ENCODE peak calls at places on chromosomes 5 and 9, in seven cellular contexts. One of them, this sample, is unnamed.

GRCh38 chr9:134287591-134288518 is 38.4 kb upstream of the RXRA start:
- DNase-seq in HCT116: no peak
- DNase-seq in kidney epithelial cell: no peak
- DNase-seq in globus pallidus: no peak
- DNase-seq in stimulated activated CD4-positive, alpha-beta T cell treated with anti-CD3 and anti-CD28 coated beads, TNF-alpha, amount 100 ng/mL, for 48 hours: no peak
- DNase-seq in esophagus squamous epithelium: no peak
- DNase-seq in HTR-8/SVneo: no peak
- DNase-seq in this sample: no peak

GRCh38 chr9:70470050-70471015 is 55.9 kb upstream of the KLF9 start:
- DNase-seq in HCT116: no peak
- DNase-seq in kidney epithelial cell: no peak
- DNase-seq in globus pallidus: no peak
- DNase-seq in stimulated activated CD4-positive, alpha-beta T cell treated with anti-CD3 and anti-CD28 coated beads, TNF-alpha, amount 100 ng/mL, for 48 hours: no peak
- DNase-seq in esophagus squamous epithelium: no peak
- DNase-seq in HTR-8/SVneo: no peak
- DNase-seq in this sample: peak; percentile 54

GRCh38 chr9:93116049-93116961 is 17.7 kb downstream of the NINJ1 start:
- DNase-seq in HCT116: no peak
- DNase-seq in kidney epithelial cell: no peak
- DNase-seq in globus pallidus: peak; percentile 69
- DNase-seq in stimulated activated CD4-positive, alpha-beta T cell treated with anti-CD3 and anti-CD28 coated beads, TNF-alpha, amount 100 ng/mL, for 48 hours: no peak
- DNase-seq in esophagus squamous epithelium: no peak
- DNase-seq in HTR-8/SVneo: peak; percentile 48
- DNase-seq in this sample: no peak

GRCh38 chr5:45385321-45386058 is 310.7 kb downstream of the HCN1 start:
- DNase-seq in HCT116: peak; percentile 90
- DNase-seq in kidney epithelial cell: peak; percentile 10
- DNase-seq in globus pallidus: no peak
- DNase-seq in stimulated activated CD4-positive, alpha-beta T cell treated with anti-CD3 and anti-CD28 coated beads, TNF-alpha, amount 100 ng/mL, for 48 hours: no peak
- DNase-seq in esophagus squamous epithelium: no peak
- DNase-seq in HTR-8/SVneo: peak; percentile 61
- DNase-seq in this sample: peak; percentile 12

GRCh38 chr5:96150007-96150406 is 188.4 kb upstream of the ELL2 start:
- DNase-seq in HCT116: no peak
- DNase-seq in kidney epithelial cell: no peak
- DNase-seq in globus pallidus: no peak
- DNase-seq in stimulated activated CD4-positive, alpha-beta T cell treated with anti-CD3 and anti-CD28 coated beads, TNF-alpha, amount 100 ng/mL, for 48 hours: no peak
- DNase-seq in esophagus squamous epithelium: no peak
- DNase-seq in HTR-8/SVneo: no peak
- DNase-seq in this sample: no peak

GRCh38 chr9:68489636-68490035 is 51.0 kb downstream of the TMEM252 start:
- DNase-seq in HCT116: no peak
- DNase-seq in kidney epithelial cell: no peak
- DNase-seq in globus pallidus: no peak
- DNase-seq in stimulated activated CD4-positive, alpha-beta T cell treated with anti-CD3 and anti-CD28 coated beads, TNF-alpha, amount 100 ng/mL, for 48 hours: no peak
- DNase-seq in esophagus squamous epithelium: no peak
- DNase-seq in HTR-8/SVneo: no peak
- DNase-seq in this sample: no peak

GRCh38 chr5:149664666-149665415 is 65.3 kb upstream of the PPARGC1B start:
- DNase-seq in HCT116: no peak
- DNase-seq in kidney epithelial cell: no peak
- DNase-seq in globus pallidus: no peak
- DNase-seq in stimulated activated CD4-positive, alpha-beta T cell treated with anti-CD3 and anti-CD28 coated beads, TNF-alpha, amount 100 ng/mL, for 48 hours: no peak
- DNase-seq in esophagus squamous epithelium: no peak
- DNase-seq in HTR-8/SVneo: no peak
- DNase-seq in this sample: no peak

GRCh38 chr5:155064580-155064979 is 51.0 kb downstream of the KIF4B start:
- DNase-seq in HCT116: no peak
- DNase-seq in kidney epithelial cell: no peak
- DNase-seq in globus pallidus: no peak
- DNase-seq in stimulated activated CD4-positive, alpha-beta T cell treated with anti-CD3 and anti-CD28 coated beads, TNF-alpha, amount 100 ng/mL, for 48 hours: no peak
- DNase-seq in esophagus squamous epithelium: no peak
- DNase-seq in HTR-8/SVneo: no peak
- DNase-seq in this sample: no peak

GRCh38 chr9:114347675-114348074 is 18.0 kb downstream of the ORM2 start:
- DNase-seq in HCT116: no peak
- DNase-seq in kidney epithelial cell: no peak
- DNase-seq in globus pallidus: peak; percentile 92
- DNase-seq in stimulated activated CD4-positive, alpha-beta T cell treated with anti-CD3 and anti-CD28 coated beads, TNF-alpha, amount 100 ng/mL, for 48 hours: no peak
- DNase-seq in esophagus squamous epithelium: no peak
- DNase-seq in HTR-8/SVneo: no peak
- DNase-seq in this sample: no peak

GRCh38 chr5:125410501-125411162 is 664.2 kb upstream of the ZNF608 start:
- DNase-seq in HCT116: no peak
- DNase-seq in kidney epithelial cell: no peak
- DNase-seq in globus pallidus: peak; percentile 66
- DNase-seq in stimulated activated CD4-positive, alpha-beta T cell treated with anti-CD3 and anti-CD28 coated beads, TNF-alpha, amount 100 ng/mL, for 48 hours: no peak
- DNase-seq in esophagus squamous epithelium: no peak
- DNase-seq in HTR-8/SVneo: peak; percentile 10
- DNase-seq in this sample: no peak

GRCh38 chr5:154654484-154655375 is 100.4 kb upstream of the LARP1 start:
- DNase-seq in HCT116: no peak
- DNase-seq in kidney epithelial cell: no peak
- DNase-seq in globus pallidus: no peak
- DNase-seq in stimulated activated CD4-positive, alpha-beta T cell treated with anti-CD3 and anti-CD28 coated beads, TNF-alpha, amount 100 ng/mL, for 48 hours: no peak
- DNase-seq in esophagus squamous epithelium: no peak
- DNase-seq in HTR-8/SVneo: no peak
- DNase-seq in this sample: no peak

GRCh38 chr5:84251503-84251902 is 133.2 kb downstream of the EDIL3 start:
- DNase-seq in HCT116: no peak
- DNase-seq in kidney epithelial cell: no peak
- DNase-seq in globus pallidus: no peak
- DNase-seq in stimulated activated CD4-positive, alpha-beta T cell treated with anti-CD3 and anti-CD28 coated beads, TNF-alpha, amount 100 ng/mL, for 48 hours: no peak
- DNase-seq in esophagus squamous epithelium: no peak
- DNase-seq in HTR-8/SVneo: no peak
- DNase-seq in this sample: no peak

GRCh38 chr9:68979538-68980314 is 34.2 kb downstream of the PRKACG start:
- DNase-seq in HCT116: no peak
- DNase-seq in kidney epithelial cell: no peak
- DNase-seq in globus pallidus: no peak
- DNase-seq in stimulated activated CD4-positive, alpha-beta T cell treated with anti-CD3 and anti-CD28 coated beads, TNF-alpha, amount 100 ng/mL, for 48 hours: peak; percentile 40
- DNase-seq in esophagus squamous epithelium: no peak
- DNase-seq in HTR-8/SVneo: no peak
- DNase-seq in this sample: no peak

GRCh38 chr9:92964981-92965758 is 17.8 kb downstream of the FGD3 start:
- DNase-seq in HCT116: no peak
- DNase-seq in kidney epithelial cell: no peak
- DNase-seq in globus pallidus: no peak
- DNase-seq in stimulated activated CD4-positive, alpha-beta T cell treated with anti-CD3 and anti-CD28 coated beads, TNF-alpha, amount 100 ng/mL, for 48 hours: no peak
- DNase-seq in esophagus squamous epithelium: peak; percentile 18
- DNase-seq in HTR-8/SVneo: no peak
- DNase-seq in this sample: no peak

GRCh38 chr5:133048993-133049725 is 2.7 kb upstream of the HSPA4 start:
- DNase-seq in HCT116: no peak
- DNase-seq in kidney epithelial cell: no peak
- DNase-seq in globus pallidus: no peak
- DNase-seq in stimulated activated CD4-positive, alpha-beta T cell treated with anti-CD3 and anti-CD28 coated beads, TNF-alpha, amount 100 ng/mL, for 48 hours: no peak
- DNase-seq in esophagus squamous epithelium: no peak
- DNase-seq in HTR-8/SVneo: no peak
- DNase-seq in this sample: no peak

GRCh38 chr5:83368835-83369234 is 102.7 kb upstream of the VCAN start:
- DNase-seq in HCT116: no peak
- DNase-seq in kidney epithelial cell: no peak
- DNase-seq in globus pallidus: no peak
- DNase-seq in stimulated activated CD4-positive, alpha-beta T cell treated with anti-CD3 and anti-CD28 coated beads, TNF-alpha, amount 100 ng/mL, for 48 hours: no peak
- DNase-seq in esophagus squamous epithelium: no peak
- DNase-seq in HTR-8/SVneo: no peak
- DNase-seq in this sample: no peak

GRCh38 chr5:146427619-146427997 is 19.5 kb upstream of the TCERG1 start:
- DNase-seq in HCT116: no peak
- DNase-seq in kidney epithelial cell: no peak
- DNase-seq in globus pallidus: no peak
- DNase-seq in stimulated activated CD4-positive, alpha-beta T cell treated with anti-CD3 and anti-CD28 coated beads, TNF-alpha, amount 100 ng/mL, for 48 hours: no peak
- DNase-seq in esophagus squamous epithelium: no peak
- DNase-seq in HTR-8/SVneo: no peak
- DNase-seq in this sample: no peak

GRCh38 chr9:83937861-83938455 is 16.7 kb upstream of the KIF27 start:
- DNase-seq in HCT116: peak; percentile 62
- DNase-seq in kidney epithelial cell: no peak
- DNase-seq in globus pallidus: peak; percentile 42
- DNase-seq in stimulated activated CD4-positive, alpha-beta T cell treated with anti-CD3 and anti-CD28 coated beads, TNF-alpha, amount 100 ng/mL, for 48 hours: no peak
- DNase-seq in esophagus squamous epithelium: no peak
- DNase-seq in HTR-8/SVneo: peak; percentile 41
- DNase-seq in this sample: peak; percentile 70

GRCh38 chr9:133489253-133490190 is 10.6 kb upstream of the SLC2A6 start:
- DNase-seq in HCT116: no peak
- DNase-seq in kidney epithelial cell: no peak
- DNase-seq in globus pallidus: no peak
- DNase-seq in stimulated activated CD4-positive, alpha-beta T cell treated with anti-CD3 and anti-CD28 coated beads, TNF-alpha, amount 100 ng/mL, for 48 hours: no peak
- DNase-seq in esophagus squamous epithelium: no peak
- DNase-seq in HTR-8/SVneo: no peak
- DNase-seq in this sample: no peak

GRCh38 chr9:97109194-97109811 is 70.4 kb upstream of the CTSV start:
- DNase-seq in HCT116: peak; percentile 69
- DNase-seq in kidney epithelial cell: peak; percentile 19
- DNase-seq in globus pallidus: peak; percentile 77
- DNase-seq in stimulated activated CD4-positive, alpha-beta T cell treated with anti-CD3 and anti-CD28 coated beads, TNF-alpha, amount 100 ng/mL, for 48 hours: peak; percentile 7
- DNase-seq in esophagus squamous epithelium: no peak
- DNase-seq in HTR-8/SVneo: peak; percentile 9
- DNase-seq in this sample: peak; percentile 58

GRCh38 chr9:4126184-4126865 is 173.5 kb downstream of the GLIS3 start:
- DNase-seq in HCT116: no peak
- DNase-seq in kidney epithelial cell: peak; percentile 50
- DNase-seq in globus pallidus: no peak
- DNase-seq in stimulated activated CD4-positive, alpha-beta T cell treated with anti-CD3 and anti-CD28 coated beads, TNF-alpha, amount 100 ng/mL, for 48 hours: no peak
- DNase-seq in esophagus squamous epithelium: no peak
- DNase-seq in HTR-8/SVneo: no peak
- DNase-seq in this sample: peak; percentile 47

GRCh38 chr5:156783092-156783491 is 67.0 kb upstream of the PPP1R2B start:
- DNase-seq in HCT116: no peak
- DNase-seq in kidney epithelial cell: no peak
- DNase-seq in globus pallidus: no peak
- DNase-seq in stimulated activated CD4-positive, alpha-beta T cell treated with anti-CD3 and anti-CD28 coated beads, TNF-alpha, amount 100 ng/mL, for 48 hours: no peak
- DNase-seq in esophagus squamous epithelium: no peak
- DNase-seq in HTR-8/SVneo: no peak
- DNase-seq in this sample: no peak

GRCh38 chr5:83726912-83727311 is 6.3 kb upstream of the HAPLN1 start:
- DNase-seq in HCT116: no peak
- DNase-seq in kidney epithelial cell: peak; percentile 74
- DNase-seq in globus pallidus: no peak
- DNase-seq in stimulated activated CD4-positive, alpha-beta T cell treated with anti-CD3 and anti-CD28 coated beads, TNF-alpha, amount 100 ng/mL, for 48 hours: no peak
- DNase-seq in esophagus squamous epithelium: no peak
- DNase-seq in HTR-8/SVneo: no peak
- DNase-seq in this sample: no peak

GRCh38 chr9:122536138-122536537 is 9.0 kb upstream of the OR1N1 start:
- DNase-seq in HCT116: no peak
- DNase-seq in kidney epithelial cell: no peak
- DNase-seq in globus pallidus: no peak
- DNase-seq in stimulated activated CD4-positive, alpha-beta T cell treated with anti-CD3 and anti-CD28 coated beads, TNF-alpha, amount 100 ng/mL, for 48 hours: no peak
- DNase-seq in esophagus squamous epithelium: no peak
- DNase-seq in HTR-8/SVneo: no peak
- DNase-seq in this sample: no peak

GRCh38 chr5:9325549-9325948 is 220.3 kb downstream of the SEMA5A start:
- DNase-seq in HCT116: no peak
- DNase-seq in kidney epithelial cell: no peak
- DNase-seq in globus pallidus: no peak
- DNase-seq in stimulated activated CD4-positive, alpha-beta T cell treated with anti-CD3 and anti-CD28 coated beads, TNF-alpha, amount 100 ng/mL, for 48 hours: no peak
- DNase-seq in esophagus squamous epithelium: no peak
- DNase-seq in HTR-8/SVneo: no peak
- DNase-seq in this sample: peak; percentile 51

GRCh38 chr5:38657020-38657419 is 100.6 kb upstream of the LIFR start:
- DNase-seq in HCT116: no peak
- DNase-seq in kidney epithelial cell: no peak
- DNase-seq in globus pallidus: no peak
- DNase-seq in stimulated activated CD4-positive, alpha-beta T cell treated with anti-CD3 and anti-CD28 coated beads, TNF-alpha, amount 100 ng/mL, for 48 hours: no peak
- DNase-seq in esophagus squamous epithelium: no peak
- DNase-seq in HTR-8/SVneo: no peak
- DNase-seq in this sample: no peak

GRCh38 chr5:114176356-114176755 is 185.5 kb upstream of the KCNN2 start:
- DNase-seq in HCT116: no peak
- DNase-seq in kidney epithelial cell: peak; percentile 2
- DNase-seq in globus pallidus: no peak
- DNase-seq in stimulated activated CD4-positive, alpha-beta T cell treated with anti-CD3 and anti-CD28 coated beads, TNF-alpha, amount 100 ng/mL, for 48 hours: no peak
- DNase-seq in esophagus squamous epithelium: no peak
- DNase-seq in HTR-8/SVneo: peak; percentile 28
- DNase-seq in this sample: no peak

GRCh38 chr9:68685213-68685612 is 19.8 kb upstream of the PIP5K1B start:
- DNase-seq in HCT116: no peak
- DNase-seq in kidney epithelial cell: no peak
- DNase-seq in globus pallidus: no peak
- DNase-seq in stimulated activated CD4-positive, alpha-beta T cell treated with anti-CD3 and anti-CD28 coated beads, TNF-alpha, amount 100 ng/mL, for 48 hours: no peak
- DNase-seq in esophagus squamous epithelium: no peak
- DNase-seq in HTR-8/SVneo: no peak
- DNase-seq in this sample: no peak

GRCh38 chr9:34381323-34381722 is 4.6 kb upstream of the MYORG start:
- DNase-seq in HCT116: no peak
- DNase-seq in kidney epithelial cell: no peak
- DNase-seq in globus pallidus: no peak
- DNase-seq in stimulated activated CD4-positive, alpha-beta T cell treated with anti-CD3 and anti-CD28 coated beads, TNF-alpha, amount 100 ng/mL, for 48 hours: no peak
- DNase-seq in esophagus squamous epithelium: no peak
- DNase-seq in HTR-8/SVneo: no peak
- DNase-seq in this sample: no peak

GRCh38 chr5:16721151-16722102 is 104.6 kb upstream of the RETREG1 start:
- DNase-seq in HCT116: no peak
- DNase-seq in kidney epithelial cell: no peak
- DNase-seq in globus pallidus: no peak
- DNase-seq in stimulated activated CD4-positive, alpha-beta T cell treated with anti-CD3 and anti-CD28 coated beads, TNF-alpha, amount 100 ng/mL, for 48 hours: no peak
- DNase-seq in esophagus squamous epithelium: no peak
- DNase-seq in HTR-8/SVneo: no peak
- DNase-seq in this sample: peak; percentile 30

GRCh38 chr5:94620257-94620656 is 1.8 kb downstream of the SLF1 start:
- DNase-seq in HCT116: no peak
- DNase-seq in kidney epithelial cell: no peak
- DNase-seq in globus pallidus: no peak
- DNase-seq in stimulated activated CD4-positive, alpha-beta T cell treated with anti-CD3 and anti-CD28 coated beads, TNF-alpha, amount 100 ng/mL, for 48 hours: no peak
- DNase-seq in esophagus squamous epithelium: no peak
- DNase-seq in HTR-8/SVneo: no peak
- DNase-seq in this sample: no peak

This sample was measured in LoVo.